ENCODE peak calls at places on chromosomes 6 and 20, in nine cellular contexts. One of them, this sample, is unnamed.

GRCh38 chr6:143236151-143236788 is 175.6 kb downstream of the AIG1 start:
- DNase-seq in spleen: no peak
- DNase-seq in mammary epithelial cell: no peak
- DNase-seq in adrenal gland: peak; percentile 58
- DNase-seq in CD8-positive, alpha-beta T cell: no peak
- DNase-seq in upper lobe of left lung: no peak
- DNase-seq in AG04450: no peak
- DNase-seq in Peyer's patch: no peak
- DNase-seq in left lung: no peak
- DNase-seq in this sample: no peak

GRCh38 chr6:32086661-32087573 is 22.2 kb downstream of the TNXB start:
- DNase-seq in Peyer's patch: no peak
- DNase-seq in mammary epithelial cell: peak; percentile 77
- DNase-seq in adrenal gland: no peak
- DNase-seq in spleen: no peak
- DNase-seq in upper lobe of left lung: no peak
- DNase-seq in left lung: no peak
- DNase-seq in CD8-positive, alpha-beta T cell: no peak
- DNase-seq in AG04450: peak; percentile 37
- DNase-seq in this sample: no peak

GRCh38 chr20:32898721-32899120 is 40.0 kb downstream of the EFCAB8 start:
- DNase-seq in upper lobe of left lung: no peak
- DNase-seq in spleen: no peak
- DNase-seq in left lung: no peak
- DNase-seq in adrenal gland: no peak
- DNase-seq in AG04450: no peak
- DNase-seq in CD8-positive, alpha-beta T cell: no peak
- DNase-seq in mammary epithelial cell: no peak
- DNase-seq in Peyer's patch: no peak
- DNase-seq in this sample: no peak

GRCh38 chr6:162262466-162263196 is 464.9 kb downstream of the PRKN start:
- DNase-seq in left lung: no peak
- DNase-seq in adrenal gland: no peak
- DNase-seq in mammary epithelial cell: no peak
- DNase-seq in upper lobe of left lung: no peak
- DNase-seq in CD8-positive, alpha-beta T cell: no peak
- DNase-seq in AG04450: no peak
- DNase-seq in spleen: no peak
- DNase-seq in Peyer's patch: no peak
- DNase-seq in this sample: no peak

GRCh38 chr6:7617954-7618764 is 28.2 kb downstream of the SNRNP48 start:
- DNase-seq in upper lobe of left lung: peak; percentile 68
- DNase-seq in mammary epithelial cell: peak; percentile 98
- DNase-seq in adrenal gland: peak; percentile 49
- DNase-seq in AG04450: no peak
- DNase-seq in Peyer's patch: peak; percentile 59
- DNase-seq in left lung: peak; percentile 60
- DNase-seq in CD8-positive, alpha-beta T cell: no peak
- DNase-seq in spleen: no peak
- DNase-seq in this sample: no peak

GRCh38 chr6:110101885-110102284 is 77.6 kb downstream of the WASF1 start:
- DNase-seq in spleen: peak; percentile 73
- DNase-seq in CD8-positive, alpha-beta T cell: no peak
- DNase-seq in upper lobe of left lung: no peak
- DNase-seq in Peyer's patch: peak; percentile 49
- DNase-seq in AG04450: no peak
- DNase-seq in mammary epithelial cell: no peak
- DNase-seq in adrenal gland: no peak
- DNase-seq in left lung: no peak
- DNase-seq in this sample: no peak

GRCh38 chr20:15143478-15143877 is 806.1 kb upstream of the FLRT3 start:
- DNase-seq in mammary epithelial cell: no peak
- DNase-seq in upper lobe of left lung: no peak
- DNase-seq in CD8-positive, alpha-beta T cell: no peak
- DNase-seq in spleen: no peak
- DNase-seq in Peyer's patch: no peak
- DNase-seq in adrenal gland: no peak
- DNase-seq in left lung: no peak
- DNase-seq in AG04450: no peak
- DNase-seq in this sample: no peak

GRCh38 chr6:13392462-13392861 is 64.1 kb upstream of the TBC1D7 start:
- DNase-seq in AG04450: no peak
- DNase-seq in CD8-positive, alpha-beta T cell: no peak
- DNase-seq in left lung: no peak
- DNase-seq in adrenal gland: no peak
- DNase-seq in Peyer's patch: no peak
- DNase-seq in upper lobe of left lung: no peak
- DNase-seq in mammary epithelial cell: no peak
- DNase-seq in spleen: no peak
- DNase-seq in this sample: no peak

GRCh38 chr6:43054206-43054943 is 724 bp upstream of the CUL7 start:
- DNase-seq in Peyer's patch: no peak
- DNase-seq in mammary epithelial cell: no peak
- DNase-seq in CD8-positive, alpha-beta T cell: no peak
- DNase-seq in spleen: no peak
- DNase-seq in left lung: no peak
- DNase-seq in upper lobe of left lung: no peak
- DNase-seq in adrenal gland: no peak
- DNase-seq in AG04450: no peak
- DNase-seq in this sample: no peak

GRCh38 chr6:43053545-43054205 is at the start of gene CUL7:
- DNase-seq in upper lobe of left lung: peak; percentile 96
- DNase-seq in AG04450: peak; percentile 85
- DNase-seq in CD8-positive, alpha-beta T cell: peak; percentile 90
- DNase-seq in mammary epithelial cell: peak; percentile 94
- DNase-seq in adrenal gland: peak; percentile 90
- DNase-seq in left lung: peak; percentile 93
- DNase-seq in Peyer's patch: peak; percentile 96
- DNase-seq in spleen: peak; percentile 98
- DNase-seq in this sample: peak; percentile 89

GRCh38 chr6:43050981-43051380 is 2.7 kb downstream of the CUL7 start:
- DNase-seq in CD8-positive, alpha-beta T cell: no peak
- DNase-seq in Peyer's patch: no peak
- DNase-seq in upper lobe of left lung: no peak
- DNase-seq in AG04450: no peak
- DNase-seq in spleen: no peak
- DNase-seq in adrenal gland: no peak
- DNase-seq in mammary epithelial cell: no peak
- DNase-seq in left lung: no peak
- DNase-seq in this sample: no peak

GRCh38 chr6:43052842-43053544 is 658 bp downstream of the CUL7 start:
- DNase-seq in adrenal gland: no peak
- DNase-seq in spleen: no peak
- DNase-seq in upper lobe of left lung: peak; percentile 35
- DNase-seq in Peyer's patch: no peak
- DNase-seq in mammary epithelial cell: peak; percentile 15
- DNase-seq in CD8-positive, alpha-beta T cell: no peak
- DNase-seq in left lung: no peak
- DNase-seq in AG04450: no peak
- DNase-seq in this sample: peak; percentile 7

GRCh38 chr6:43052225-43052841 is 1.3 kb downstream of the CUL7 start:
- DNase-seq in CD8-positive, alpha-beta T cell: no peak
- DNase-seq in spleen: no peak
- DNase-seq in AG04450: no peak
- DNase-seq in upper lobe of left lung: no peak
- DNase-seq in Peyer's patch: no peak
- DNase-seq in mammary epithelial cell: no peak
- DNase-seq in adrenal gland: no peak
- DNase-seq in left lung: no peak
- DNase-seq in this sample: no peak
- H3K27me3 ChIP-seq in CD8-positive, alpha-beta T cell: no peaks in the 10 kb centered on the region
- H3K27me3 ChIP-seq in spleen: no peaks in the 10 kb centered on the region
- H3K27me3 ChIP-seq in AG04450: no peaks in the 10 kb centered on the region
- H3K27me3 ChIP-seq in upper lobe of left lung: no peaks in the 10 kb centered on the region
- H3K27me3 ChIP-seq in Peyer's patch: no peaks in the 10 kb centered on the region
- H3K27me3 ChIP-seq in mammary epithelial cell: no peaks in the 10 kb centered on the region
- H3K27me3 ChIP-seq in adrenal gland: no peaks in the 10 kb centered on the region
- H3K27me3 ChIP-seq in left lung: no peaks in the 10 kb centered on the region
- H3K27me3 ChIP-seq in this sample: no peaks in the 10 kb centered on the region

GRCh38 chr6:25254671-25255070 is 24.5 kb upstream of the CARMIL1 start:
- DNase-seq in upper lobe of left lung: no peak
- DNase-seq in AG04450: no peak
- DNase-seq in Peyer's patch: no peak
- DNase-seq in CD8-positive, alpha-beta T cell: no peak
- DNase-seq in adrenal gland: no peak
- DNase-seq in mammary epithelial cell: no peak
- DNase-seq in left lung: no peak
- DNase-seq in spleen: no peak
- DNase-seq in this sample: no peak

GRCh38 chr6:25263602-25264001 is 15.6 kb upstream of the CARMIL1 start:
- DNase-seq in spleen: no peak
- DNase-seq in mammary epithelial cell: peak; percentile 68
- DNase-seq in Peyer's patch: no peak
- DNase-seq in upper lobe of left lung: no peak
- DNase-seq in left lung: no peak
- DNase-seq in adrenal gland: no peak
- DNase-seq in CD8-positive, alpha-beta T cell: no peak
- DNase-seq in AG04450: no peak
- DNase-seq in this sample: no peak

GRCh38 chr6:25253371-25253770 is 25.8 kb upstream of the CARMIL1 start:
- DNase-seq in mammary epithelial cell: peak; percentile 64
- DNase-seq in adrenal gland: no peak
- DNase-seq in CD8-positive, alpha-beta T cell: no peak
- DNase-seq in left lung: no peak
- DNase-seq in spleen: no peak
- DNase-seq in AG04450: no peak
- DNase-seq in upper lobe of left lung: no peak
- DNase-seq in Peyer's patch: no peak
- DNase-seq in this sample: no peak

GRCh38 chr6:25259756-25260155 is 19.4 kb upstream of the CARMIL1 start:
- DNase-seq in Peyer's patch: no peak
- DNase-seq in AG04450: no peak
- DNase-seq in CD8-positive, alpha-beta T cell: no peak
- DNase-seq in spleen: no peak
- DNase-seq in left lung: no peak
- DNase-seq in upper lobe of left lung: no peak
- DNase-seq in mammary epithelial cell: no peak
- DNase-seq in adrenal gland: no peak
- DNase-seq in this sample: no peak

GRCh38 chr6:25257686-25258348 is 21.4 kb upstream of the CARMIL1 start:
- DNase-seq in AG04450: no peak
- DNase-seq in adrenal gland: no peak
- DNase-seq in left lung: no peak
- DNase-seq in mammary epithelial cell: no peak
- DNase-seq in upper lobe of left lung: no peak
- DNase-seq in spleen: no peak
- DNase-seq in CD8-positive, alpha-beta T cell: no peak
- DNase-seq in Peyer's patch: no peak
- DNase-seq in this sample: no peak
- TF ChIP-seq CTCF in AG04450: no peak
- TF ChIP-seq CTCF in adrenal gland: no peak
- TF ChIP-seq CTCF in left lung: no peak
- TF ChIP-seq CTCF in mammary epithelial cell: no peak
- TF ChIP-seq CTCF in upper lobe of left lung: no peak
- TF ChIP-seq CTCF in spleen: no peak
- TF ChIP-seq CTCF in CD8-positive, alpha-beta T cell: no peak
- TF ChIP-seq CTCF in Peyer's patch: no peak
- TF ChIP-seq CTCF in this sample: no peak

GRCh38 chr6:116482780-116483179 is 21.6 kb downstream of the CALHM6 start:
- DNase-seq in Peyer's patch: no peak
- DNase-seq in mammary epithelial cell: peak; percentile 16
- DNase-seq in CD8-positive, alpha-beta T cell: no peak
- DNase-seq in AG04450: no peak
- DNase-seq in spleen: no peak
- DNase-seq in left lung: no peak
- DNase-seq in upper lobe of left lung: no peak
- DNase-seq in adrenal gland: no peak
- DNase-seq in this sample: no peak

GRCh38 chr6:116483616-116484015 is 22.4 kb downstream of the CALHM6 start:
- DNase-seq in Peyer's patch: no peak
- DNase-seq in CD8-positive, alpha-beta T cell: no peak
- DNase-seq in upper lobe of left lung: no peak
- DNase-seq in left lung: no peak
- DNase-seq in mammary epithelial cell: no peak
- DNase-seq in spleen: no peak
- DNase-seq in AG04450: no peak
- DNase-seq in adrenal gland: no peak
- DNase-seq in this sample: no peak

GRCh38 chr6:116491610-116492330 is 19.7 kb upstream of the CALHM5 start:
- DNase-seq in upper lobe of left lung: no peak
- DNase-seq in mammary epithelial cell: no peak
- DNase-seq in AG04450: no peak
- DNase-seq in adrenal gland: no peak
- DNase-seq in spleen: no peak
- DNase-seq in left lung: no peak
- DNase-seq in CD8-positive, alpha-beta T cell: no peak
- DNase-seq in Peyer's patch: no peak
- DNase-seq in this sample: no peak

DNA sequence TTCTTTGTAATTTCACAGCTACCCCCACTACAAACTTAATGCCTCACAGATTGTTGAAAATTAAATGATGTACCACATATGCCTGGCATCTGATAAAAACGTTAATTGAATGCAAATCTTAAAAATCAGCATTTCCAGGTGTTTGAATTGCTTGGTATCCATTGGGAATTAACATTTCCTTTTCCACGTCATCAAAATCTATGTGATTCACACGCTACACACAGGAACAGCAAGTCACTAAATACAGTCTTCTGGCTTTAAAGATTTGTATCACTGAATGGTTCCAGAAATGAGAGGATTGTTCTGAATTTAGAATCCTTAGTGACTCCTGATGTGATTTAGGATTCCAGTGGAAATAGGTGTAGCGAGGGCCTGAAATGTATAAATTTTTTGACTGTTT is 24.6 kb downstream of the CALHM6 start:
- DNase-seq in AG04450: no peak
- DNase-seq in spleen: no peak
- DNase-seq in upper lobe of left lung: no peak
- DNase-seq in CD8-positive, alpha-beta T cell: no peak
- DNase-seq in mammary epithelial cell: no peak
- DNase-seq in Peyer's patch: no peak
- DNase-seq in adrenal gland: no peak
- DNase-seq in left lung: no peak
- DNase-seq in this sample: no peak
- H3K27ac ChIP-seq in AG04450: no peak overlapping the region
- H3K27ac ChIP-seq in spleen: no peak overlapping the region
- H3K27ac ChIP-seq in upper lobe of left lung: no peak overlapping the region
- H3K27ac ChIP-seq in CD8-positive, alpha-beta T cell: no peak overlapping the region
- H3K27ac ChIP-seq in mammary epithelial cell: no peak overlapping the region
- H3K27ac ChIP-seq in Peyer's patch: no peak overlapping the region
- H3K27ac ChIP-seq in adrenal gland: no peak overlapping the region
- H3K27ac ChIP-seq in left lung: no peak overlapping the region
- H3K27ac ChIP-seq in this sample: no peak overlapping the region

DNA sequence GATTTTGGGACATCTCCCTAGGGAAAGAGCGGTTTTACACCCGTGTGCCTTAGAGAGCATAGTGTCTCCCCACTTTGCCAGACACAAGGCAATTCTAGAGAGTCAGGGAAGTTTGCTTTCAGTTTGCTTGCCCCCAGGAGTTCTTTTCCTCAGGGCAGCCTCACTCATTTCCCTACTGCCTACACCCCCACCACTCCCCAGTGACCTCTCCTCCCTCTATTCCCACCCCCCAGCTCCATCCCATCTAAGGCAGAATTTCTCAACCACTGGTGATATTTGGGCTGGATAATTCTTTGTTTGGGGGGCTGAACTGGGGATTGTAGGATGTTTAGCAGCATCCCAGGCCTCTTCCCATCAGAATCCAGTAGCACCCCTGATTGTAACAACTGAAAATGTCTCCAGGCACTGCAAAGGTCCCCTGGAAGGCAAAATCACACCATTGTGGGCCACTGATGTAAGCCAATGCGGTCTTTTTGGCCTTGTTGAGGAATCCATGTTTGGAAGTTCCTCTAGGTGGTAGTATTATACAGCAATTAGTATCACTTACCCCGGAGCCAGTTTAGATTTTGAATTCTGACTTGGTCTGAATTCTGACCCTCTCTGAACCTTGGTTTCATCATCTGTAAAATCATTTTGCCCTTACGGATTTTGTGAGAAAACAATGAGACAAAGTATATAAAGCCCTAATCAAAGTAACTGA is 1.3 kb downstream of the EPPIN start:
- DNase-seq in adrenal gland: no peak
- DNase-seq in Peyer's patch: no peak
- DNase-seq in spleen: no peak
- DNase-seq in mammary epithelial cell: peak; percentile 33
- DNase-seq in AG04450: peak; percentile 1
- DNase-seq in upper lobe of left lung: no peak
- DNase-seq in left lung: no peak
- DNase-seq in CD8-positive, alpha-beta T cell: no peak
- DNase-seq in this sample: no peak
- H3K27me3 ChIP-seq in adrenal gland: peaks cover 10% of the 10 kb centered on the region
- H3K27me3 ChIP-seq in Peyer's patch: no peaks in the 10 kb centered on the region
- H3K27me3 ChIP-seq in spleen: peaks cover 6% of the 10 kb centered on the region
- H3K27me3 ChIP-seq in mammary epithelial cell: no peaks in the 10 kb centered on the region
- H3K27me3 ChIP-seq in AG04450: peaks cover 9% of the 10 kb centered on the region
- H3K27me3 ChIP-seq in upper lobe of left lung: no peaks in the 10 kb centered on the region
- H3K27me3 ChIP-seq in left lung: peaks cover 24% of the 10 kb centered on the region
- H3K27me3 ChIP-seq in CD8-positive, alpha-beta T cell: no peaks in the 10 kb centered on the region
- H3K27me3 ChIP-seq in this sample: no peaks in the 10 kb centered on the region

This sample was measured in CD4-positive, alpha-beta T cell.